ENCODE peak calls at places on chromosomes 11 and 22, in eight cellular contexts. One of them, this sample, is unnamed.

GRCh38 chr11:125663910-125664309 is 16.7 kb downstream of the ACRV1 start:
- DNase-seq in Peyer's patch: no peak
- DNase-seq in T follicular helper cell: no peak
- DNase-seq in pons: no peak
- DNase-seq in HEK293T: no peak
- DNase-seq in thoracic aorta: no peak
- DNase-seq in neural crest cell: no peak
- DNase-seq in NCI-H1417: no peak
- DNase-seq in this sample: no peak

GRCh38 chr11:61516191-61516590 is 7.6 kb downstream of the LRRC10B start:
- DNase-seq in Peyer's patch: no peak
- DNase-seq in T follicular helper cell: no peak
- DNase-seq in pons: no peak
- DNase-seq in HEK293T: no peak
- DNase-seq in thoracic aorta: no peak
- DNase-seq in neural crest cell: no peak
- DNase-seq in NCI-H1417: no peak
- DNase-seq in this sample: no peak

GRCh38 chr11:114061053-114062049 is 1.8 kb downstream of the ZBTB16 start:
- DNase-seq in Peyer's patch: peak; percentile 67
- DNase-seq in T follicular helper cell: no peak
- DNase-seq in pons: no peak
- DNase-seq in HEK293T: peak; percentile 33
- DNase-seq in thoracic aorta: no peak
- DNase-seq in neural crest cell: no peak
- DNase-seq in NCI-H1417: peak; percentile 74
- DNase-seq in this sample: no peak

GRCh38 chr11:65445101-65445603 is 22.6 kb downstream of the NEAT1 start:
- DNase-seq in Peyer's patch: no peak
- DNase-seq in T follicular helper cell: no peak
- DNase-seq in pons: no peak
- DNase-seq in HEK293T: no peak
- DNase-seq in thoracic aorta: no peak
- DNase-seq in neural crest cell: no peak
- DNase-seq in NCI-H1417: no peak
- DNase-seq in this sample: no peak

GRCh38 chr11:1118755-1119275 is 38.9 kb upstream of the MUC5AC start:
- DNase-seq in Peyer's patch: no peak
- DNase-seq in T follicular helper cell: no peak
- DNase-seq in pons: no peak
- DNase-seq in HEK293T: no peak
- DNase-seq in thoracic aorta: no peak
- DNase-seq in neural crest cell: no peak
- DNase-seq in NCI-H1417: no peak
- DNase-seq in this sample: no peak

GRCh38 chr11:10693509-10694071 is at the start of gene IRAG1:
- DNase-seq in Peyer's patch: no peak
- DNase-seq in T follicular helper cell: no peak
- DNase-seq in pons: no peak
- DNase-seq in HEK293T: no peak
- DNase-seq in thoracic aorta: peak; percentile 27
- DNase-seq in neural crest cell: no peak
- DNase-seq in NCI-H1417: no peak
- DNase-seq in this sample: no peak

GRCh38 chr11:120272303-120272702 is 32.4 kb downstream of the POU2F3 start:
- DNase-seq in Peyer's patch: no peak
- DNase-seq in T follicular helper cell: no peak
- DNase-seq in pons: no peak
- DNase-seq in HEK293T: no peak
- DNase-seq in thoracic aorta: no peak
- DNase-seq in neural crest cell: no peak
- DNase-seq in NCI-H1417: no peak
- DNase-seq in this sample: no peak

GRCh38 chr11:36066891-36067290 is 123.0 kb downstream of the LDLRAD3 start:
- DNase-seq in Peyer's patch: no peak
- DNase-seq in T follicular helper cell: no peak
- DNase-seq in pons: no peak
- DNase-seq in HEK293T: no peak
- DNase-seq in thoracic aorta: no peak
- DNase-seq in neural crest cell: no peak
- DNase-seq in NCI-H1417: no peak
- DNase-seq in this sample: no peak

GRCh38 chr11:30440510-30440909 is 117.6 kb downstream of the ARL14EP start:
- DNase-seq in Peyer's patch: no peak
- DNase-seq in T follicular helper cell: no peak
- DNase-seq in pons: no peak
- DNase-seq in HEK293T: no peak
- DNase-seq in thoracic aorta: no peak
- DNase-seq in neural crest cell: no peak
- DNase-seq in NCI-H1417: no peak
- DNase-seq in this sample: no peak

GRCh38 chr11:86145439-86146156 is 76.7 kb upstream of the PICALM start:
- DNase-seq in Peyer's patch: no peak
- DNase-seq in T follicular helper cell: no peak
- DNase-seq in pons: no peak
- DNase-seq in HEK293T: no peak
- DNase-seq in thoracic aorta: no peak
- DNase-seq in neural crest cell: no peak
- DNase-seq in NCI-H1417: no peak
- DNase-seq in this sample: no peak

GRCh38 chr22:46178755-46179505 is 28.6 kb downstream of the PPARA start:
- DNase-seq in Peyer's patch: no peak
- DNase-seq in T follicular helper cell: no peak
- DNase-seq in pons: no peak
- DNase-seq in HEK293T: no peak
- DNase-seq in thoracic aorta: no peak
- DNase-seq in neural crest cell: no peak
- DNase-seq in NCI-H1417: no peak
- DNase-seq in this sample: no peak

GRCh38 chr11:107576497-107577086 is 11.1 kb upstream of the ALKBH8 start:
- DNase-seq in Peyer's patch: no peak
- DNase-seq in T follicular helper cell: no peak
- DNase-seq in pons: peak; percentile 38
- DNase-seq in HEK293T: peak; percentile 54
- DNase-seq in thoracic aorta: no peak
- DNase-seq in neural crest cell: peak; percentile 53
- DNase-seq in NCI-H1417: peak; percentile 69
- DNase-seq in this sample: no peak

GRCh38 chr11:10407055-10407454 is 48.0 kb upstream of the AMPD3 start:
- DNase-seq in Peyer's patch: no peak
- DNase-seq in T follicular helper cell: no peak
- DNase-seq in pons: no peak
- DNase-seq in HEK293T: no peak
- DNase-seq in thoracic aorta: no peak
- DNase-seq in neural crest cell: no peak
- DNase-seq in NCI-H1417: no peak
- DNase-seq in this sample: no peak

This sample was measured in effector memory CD4-positive, alpha-beta T cell.